ENCODE peak calls at places on chromosomes 16 and 17, in six cellular contexts. O is H1, S is GM12878, V is HCT116, A is HepG2, N is K562. U is an unnamed sample.
A peak's percentile ranks its signal among the peaks of the same experiment; 100 is the strongest.

GRCh38 chr17:35588196-35588920 is 1.2 kb downstream of the AP2B1 start:
- DNase-seq in O (no peak), S (no peak), V (peak; percentile 73), A (no peak), N (peak; percentile 49), U (no peak)

GRCh38 chr17:28982191-28982793 is 23.5 kb downstream of the SEZ6 start:
- DNase-seq in O (no peak), S (peak; percentile 64), V (no peak), A (peak; percentile 18), N (no peak), U (no peak)

GRCh38 chr17:43212641-43213490 is 1.2 kb downstream of the TMEM106A start:
- DNase-seq in O (no peak), S (peak; percentile 37), V (no peak), A (no peak), N (no peak), U (no peak)

GRCh38 chr17:35515027-35515426 is 22.5 kb downstream of the SLFN12L start:
- DNase-seq in O (no peak), S (no peak), V (no peak), A (no peak), N (no peak), U (no peak)

GRCh38 chr17:80816241-80817103 is 175.2 kb upstream of the CHMP6 start:
- DNase-seq in O (no peak), S (no peak), V (no peak), A (no peak), N (no peak), U (no peak)

GRCh38 chr16:52460652-52461172 is 86.2 kb downstream of the TOX3 start:
- DNase-seq in O (no peak), S (no peak), V (no peak), A (no peak), N (no peak), U (no peak)

GRCh38 chr16:81945665-81946064 is 65.6 kb downstream of the SDR42E1 start:
- DNase-seq in O (no peak), S (no peak), V (no peak), A (no peak), N (no peak), U (no peak)

GRCh38 chr17:59837362-59838195 is 55.2 kb downstream of the TUBD1 start:
- DNase-seq in O (no peak), S (peak; percentile 97), V (peak; percentile 100), A (peak; percentile 100), N (peak; percentile 84), U (peak; percentile 82)

GRCh38 chr17:17119533-17119932 is 77.3 kb downstream of the MPRIP start:
- DNase-seq in O (no peak), S (peak; percentile 11), V (no peak), A (no peak), N (no peak), U (no peak)

GRCh38 chr17:68352041-68352440 is 60.7 kb downstream of the ARSG start:
- DNase-seq in O (no peak), S (no peak), V (no peak), A (no peak), N (no peak), U (no peak)

GRCh38 chr16:188674-189073 is 8.4 kb downstream of the HBQ1 start:
- DNase-seq in O (no peak), S (no peak), V (no peak), A (peak; percentile 26), N (no peak), U (no peak)

GRCh38 chr17:12794919-12795517 is 5.7 kb downstream of the ARHGAP44 start:
- DNase-seq in O (no peak), S (no peak), V (no peak), A (no peak), N (no peak), U (no peak)

GRCh38 chr17:17032131-17032692 is 10.0 kb upstream of the MPRIP start:
- DNase-seq in O (no peak), S (no peak), V (no peak), A (peak; percentile 64), N (peak; percentile 38), U (no peak)

GRCh38 chr16:85123891-85124635 is 11.8 kb upstream of the CIBAR2 start:
- DNase-seq in O (peak; percentile 47), S (no peak), V (no peak), A (no peak), N (no peak), U (peak; percentile 51)

GRCh38 chr17:70072900-70073299 is 2.1 kb upstream of the KCNJ16 start:
- DNase-seq in O (no peak), S (no peak), V (no peak), A (no peak), N (no peak), U (no peak)

GRCh38 chr16:56930516-56931252 is 1.3 kb upstream of the HERPUD1 start:
- DNase-seq in O (no peak), S (no peak), V (no peak), A (no peak), N (no peak), U (no peak)

GRCh38 chr17:27660436-27660835 is 29.4 kb downstream of the LGALS9 start:
- DNase-seq in O (no peak), S (no peak), V (no peak), A (no peak), N (no peak), U (no peak)

GRCh38 chr16:68275611-68276191 is 11.4 kb downstream of the SLC7A6 start:
- DNase-seq in O (no peak), S (peak; percentile 96), V (no peak), A (peak; percentile 35), N (no peak), U (no peak)

GRCh38 chr16:63856537-63856936 is 1265.3 kb downstream of the CDH11 start:
- DNase-seq in O (no peak), S (no peak), V (no peak), A (no peak), N (no peak), U (no peak)
- TF ChIP-seq YY1 in O (no peak), S (no peak), V (no peak), A (no peak), N (no peak), U (no peak)

GRCh38 chr17:61221597-61222471 is 177.8 kb upstream of the TBX2 start:
- DNase-seq in O (no peak), S (no peak), V (no peak), A (no peak), N (no peak), U (no peak)
- TF ChIP-seq YY1 in O (no peak), S (no peak), V (no peak), A (no peak), N (no peak), U (no peak)

GRCh38 chr17:73189417-73190099 is 3.3 kb upstream of the COG1 start:
- DNase-seq in O (no peak), S (no peak), V (peak; percentile 71), A (peak; percentile 83), N (peak; percentile 33), U (peak; percentile 42)

GRCh38 chr17:73192894-73193701 is at the start of gene COG1:
- DNase-seq in O (no peak), S (no peak), V (peak; percentile 76), A (peak; percentile 81), N (peak; percentile 96), U (peak; percentile 77)

GRCh38 chr17:73191443-73192218 is 1.2 kb upstream of the COG1 start:
- DNase-seq in O (no peak), S (no peak), V (peak; percentile 80), A (peak; percentile 77), N (peak; percentile 74), U (peak; percentile 28)

GRCh38 chr17:73194514-73195222 is 1.8 kb downstream of the COG1 start:
- DNase-seq in O (no peak), S (no peak), V (no peak), A (no peak), N (no peak), U (no peak)

DNA sequence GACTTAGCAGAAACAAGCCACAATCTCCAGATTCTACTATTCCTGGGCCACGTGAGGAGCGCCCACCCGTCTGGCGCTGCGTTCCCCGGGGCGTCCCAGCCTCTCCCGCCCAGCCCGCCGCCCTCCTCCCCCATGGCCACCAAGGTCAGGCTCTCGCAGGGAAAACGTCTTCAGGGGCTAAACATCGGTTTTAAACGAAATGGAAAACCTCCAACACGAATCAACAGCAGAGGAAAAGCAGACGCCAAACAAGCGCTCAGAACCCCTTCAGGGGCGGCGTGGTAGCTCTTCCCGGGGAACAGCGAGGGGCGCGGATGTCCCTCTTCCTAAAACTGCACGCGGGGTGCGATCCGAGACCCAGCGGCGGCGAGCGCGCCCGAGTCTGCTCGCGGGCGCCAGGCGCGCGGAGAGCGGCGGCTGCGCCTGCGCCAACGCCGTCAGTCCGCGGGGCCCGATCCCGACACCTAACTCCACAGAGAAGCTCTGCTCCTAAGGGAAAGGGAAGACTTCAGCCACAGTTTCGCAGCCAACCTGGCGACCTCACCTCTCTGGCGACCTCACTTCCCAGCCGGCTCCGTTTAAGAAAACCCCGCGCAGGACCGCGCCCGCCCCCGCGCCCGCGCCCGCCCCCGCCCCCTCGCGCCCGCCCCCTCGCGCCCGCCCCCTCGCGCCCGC is 499 bp upstream of the COG1 start:
- DNase-seq in O (no peak), S (no peak), V (peak; percentile 75), A (peak; percentile 71), N (peak; percentile 76), U (peak; percentile 44)
- TF ChIP-seq YY1 in O (no peak), S (no peak), V (no peak), A (no peak), N (no peak), U (no peak)

DNA sequence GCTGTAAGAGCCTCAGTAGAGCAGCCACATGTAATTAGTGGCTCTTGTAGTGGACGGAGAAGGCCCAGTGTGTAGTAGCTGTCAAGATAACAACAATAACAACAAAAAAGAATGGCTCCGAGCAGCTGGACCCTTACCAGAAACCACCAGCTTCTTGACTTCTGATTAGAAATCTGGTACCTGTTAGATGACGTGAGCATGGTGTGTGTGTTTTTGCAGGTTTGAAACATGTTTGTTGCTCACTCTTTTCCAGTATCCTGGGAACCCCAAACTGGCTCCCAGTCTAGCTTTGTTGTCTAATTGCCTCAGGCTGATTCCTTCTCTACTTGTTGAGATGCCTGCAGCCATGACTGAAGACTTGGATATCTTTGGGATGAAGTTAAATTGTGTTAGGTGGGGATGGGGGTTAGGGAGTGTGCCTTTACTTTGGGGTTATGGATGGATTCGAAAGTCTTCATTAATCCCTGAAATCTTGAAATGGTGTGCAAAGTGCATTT is 21.0 kb downstream of the IGF2BP1 start:
- DNase-seq in O (no peak), S (no peak), V (no peak), A (no peak), N (no peak), U (no peak)
- TF ChIP-seq YY1 in O (no peak), S (no peak), V (no peak), A (no peak), N (no peak), U (no peak)

DNA sequence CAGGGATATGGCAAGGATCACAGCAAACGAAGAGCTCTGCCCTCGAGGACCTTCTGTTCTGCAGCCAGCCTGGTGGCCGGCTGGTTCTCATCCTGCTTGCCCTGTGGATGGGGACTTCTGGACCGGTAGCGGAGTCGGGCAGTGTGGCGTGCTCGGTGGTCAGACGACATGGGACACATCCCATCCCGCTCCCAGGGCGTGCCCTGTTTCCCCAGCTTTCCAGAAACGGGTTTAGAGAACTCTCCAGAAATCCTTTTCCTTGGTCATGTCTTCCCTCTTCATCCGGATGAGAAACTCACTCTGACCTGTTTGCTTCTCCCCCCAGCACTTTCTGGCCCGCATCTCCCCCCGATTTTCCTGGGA is 115.8 kb downstream of the OR1D5 start:
- DNase-seq in O (no peak), S (no peak), V (no peak), A (no peak), N (no peak), U (no peak)
- TF ChIP-seq YY1 in O (no peak), S (no peak), V (no peak), A (no peak), N (no peak), U (no peak)